ENCODE peak calls at places on chromosomes 11 and 22, in five cellular contexts. B is fibroblast of the conjunctiva, P is LoVo, M is HEK293T, F is Daoy. D is an unnamed sample.

GRCh38 chr11:92880391-92880790 is 89.1 kb upstream of the MTNR1B start:
- DNase-seq in B (no peak), M (no peak), P (no peak), F (peak), D (peak)

GRCh38 chr11:1113405-1114201 is 38.9 kb downstream of the MUC2 start:
- DNase-seq in M (no peak), F (no peak), P (no peak), B (no peak), D (no peak)

GRCh38 chr11:20213790-20214189 is 53.5 kb upstream of the DBX1 start:
- DNase-seq in F (no peak), B (no peak), M (no peak), P (no peak), D (no peak)

GRCh38 chr11:36558511-36559413 is 9.0 kb upstream of the RAG1 start:
- DNase-seq in P (no peak), B (no peak), M (no peak), F (no peak), D (no peak)

GRCh38 chr22:27988704-27989103 is 69.6 kb upstream of the PITPNB start:
- DNase-seq in P (no peak), B (no peak), F (no peak), M (no peak), D (no peak)

GRCh38 chr11:123060265-123061000 is 1.5 kb downstream of the HSPA8 start:
- DNase-seq in P (no peak), M (no peak), B (no peak), F (no peak), D (no peak)

GRCh38 chr22:24101966-24102365 is 79.3 kb upstream of the SUSD2 start:
- DNase-seq in P (no peak), B (no peak), M (no peak), F (no peak), D (no peak)

GRCh38 chr11:5992604-5993251 is 5.9 kb upstream of the OR52L1 start:
- DNase-seq in M (peak), F (no peak), P (peak), B (no peak), D (peak)

GRCh38 chr22:48054596-48054995 is 1292.1 kb downstream of the TBC1D22A start:
- DNase-seq in P (no peak), B (no peak), F (no peak), M (no peak), D (no peak)

GRCh38 chr11:3747704-3748103 is 49.6 kb downstream of the NUP98 start:
- DNase-seq in P (no peak), M (no peak), F (peak), B (peak), D (no peak)

GRCh38 chr11:60131943-60132342 is 43.5 kb downstream of the MS4A2 start:
- DNase-seq in F (no peak), B (no peak), P (no peak), M (no peak), D (no peak)

GRCh38 chr11:45092901-45093760 is 53.3 kb upstream of the PRDM11 start:
- DNase-seq in B (no peak), P (no peak), M (no peak), F (peak), D (peak)

GRCh38 chr11:130849215-130849568 is 67.1 kb downstream of the SNX19 start:
- DNase-seq in M (no peak), B (peak), P (no peak), F (peak), D (peak)

GRCh38 chr11:122523841-122524531 is 131.5 kb upstream of the UBASH3B start:
- DNase-seq in F (no peak), M (no peak), P (no peak), B (no peak), D (no peak)

GRCh38 chr11:84720706-84721402 is 906.3 kb downstream of the DLG2 start:
- DNase-seq in P (no peak), B (no peak), M (no peak), F (no peak), D (no peak)

GRCh38 chr11:61698173-61698965 is 18.2 kb downstream of the DAGLA start:
- DNase-seq in P (no peak), F (no peak), B (no peak), M (no peak), D (no peak)

GRCh38 chr11:69947059-69947771 is 128.0 kb upstream of the FGF3 start:
- DNase-seq in M (no peak), F (no peak), P (peak), B (no peak), D (peak)

GRCh38 chr11:68146704-68147474 is 25.7 kb upstream of the CHKA start:
- DNase-seq in B (no peak), P (peak), M (peak), F (peak), D (peak)

GRCh38 chr22:17314472-17314871 is 54.8 kb upstream of the CECR2 start:
- DNase-seq in F (no peak), B (no peak), P (no peak), M (no peak), D (no peak)

GRCh38 chr22:19523240-19524169 is 705 bp downstream of the CLDN5 start:
- DNase-seq in M (no peak), B (no peak), P (no peak), F (peak), D (no peak)

D was measured in A172.